ENCODE peak calls at places on chromosomes 13 and 19, in four cellular contexts. O is AG10803, A is A673, R is HFF-Myc. Y is an unnamed sample.

GRCh38 chr19:52648336-52648990 is 10.3 kb upstream of the ZNF83 start:
- DNase-seq in A (no peak), O (peak; percentile 48), R (no peak), Y (no peak)

GRCh38 chr19:19502808-19503602 is 12.3 kb downstream of the TSSK6 start:
- DNase-seq in A (no peak), O (no peak), R (no peak), Y (no peak)

GRCh38 chr13:29567411-29567810 is 28.1 kb downstream of the SLC7A1 start:
- DNase-seq in R (no peak), O (no peak), A (no peak), Y (no peak)

GRCh38 chr19:46546194-46546896 is 50.7 kb upstream of the PNMA8B start:
- DNase-seq in A (peak; percentile 52), R (no peak), O (peak; percentile 18), Y (peak; percentile 30)

GRCh38 chr13:112576191-112576590 is 11.8 kb downstream of the TUBGCP3 start:
- DNase-seq in O (no peak), R (no peak), A (no peak), Y (no peak)

GRCh38 chr19:29665826-29666633 is 769 bp downstream of the PLEKHF1 start:
- DNase-seq in O (peak; percentile 69), R (no peak), A (no peak), Y (no peak)

GRCh38 chr19:36136975-36137686 is 2.7 kb upstream of the CAPNS1 start:
- DNase-seq in A (peak; percentile 46), R (no peak), O (peak; percentile 80), Y (no peak)

GRCh38 chr19:54160948-54161347 is 1.4 kb upstream of the LENG1 start:
- DNase-seq in A (no peak), O (no peak), R (no peak), Y (no peak)

GRCh38 chr13:27794921-27795717 is 2.8 kb downstream of the GSX1 start:
- DNase-seq in A (no peak), R (no peak), O (no peak), Y (no peak)

GRCh38 chr19:51327066-51327985 is 14.6 kb downstream of the VSIG10L start:
- DNase-seq in A (peak; percentile 70), O (peak; percentile 32), R (no peak), Y (no peak)

GRCh38 chr19:31318790-31319189 is 30.4 kb downstream of the TSHZ3 start:
- DNase-seq in O (no peak), R (no peak), A (no peak), Y (no peak)

GRCh38 chr19:48837081-48837524 is 812 bp upstream of the HSD17B14 start:
- DNase-seq in O (peak; percentile 84), R (peak; percentile 70), A (peak; percentile 95), Y (no peak)

GRCh38 chr13:48580185-48580803 is 47.4 kb upstream of the RCBTB2 start:
- DNase-seq in R (peak; percentile 36), A (peak; percentile 80), O (peak; percentile 60), Y (no peak)

GRCh38 chr19:41541990-41542584 is 33.9 kb upstream of the CEACAM21 start:
- DNase-seq in O (peak; percentile 5), A (peak; percentile 82), R (no peak), Y (no peak)

GRCh38 chr13:73703606-73704005 is 430.6 kb downstream of the KLF12 start:
- DNase-seq in R (no peak), O (no peak), A (no peak), Y (no peak)

GRCh38 chr13:95199896-95200295 is 101.4 kb downstream of the ABCC4 start:
- DNase-seq in R (no peak), A (no peak), O (no peak), Y (peak; percentile 71)

GRCh38 chr13:85148009-85148408 is 651.2 kb downstream of the SLITRK6 start:
- DNase-seq in R (no peak), A (peak; percentile 86), O (no peak), Y (no peak)

GRCh38 chr13:73440296-73440895 is 381.6 kb downstream of the KLF5 start:
- DNase-seq in O (no peak), A (peak; percentile 18), R (no peak), Y (no peak)

GRCh38 chr13:105904034-105904742 is 631.3 kb downstream of the EFNB2 start:
- DNase-seq in A (no peak), O (no peak), R (no peak), Y (no peak)

GRCh38 chr13:101875717-101876393 is 423.4 kb downstream of the ITGBL1 start:
- DNase-seq in A (peak; percentile 39), R (no peak), O (peak; percentile 15), Y (peak; percentile 12)

GRCh38 chr19:41997851-41998229 is 3.8 kb upstream of the ATP1A3 start:
- DNase-seq in R (no peak), O (no peak), A (peak; percentile 50), Y (no peak)

GRCh38 chr19:43476606-43477005 is 11.2 kb upstream of the LYPD3 start:
- DNase-seq in O (peak; percentile 96), R (peak; percentile 52), A (peak; percentile 61), Y (no peak)

GRCh38 chr13:41696163-41697003 is 239.0 kb downstream of the RGCC start:
- DNase-seq in A (peak; percentile 52), O (peak; percentile 77), R (no peak), Y (peak; percentile 56)

GRCh38 chr19:19578241-19578640 is 40.2 kb downstream of the CILP2 start:
- DNase-seq in O (no peak), A (peak; percentile 26), R (no peak), Y (no peak)

GRCh38 chr19:42655748-42656147 is 61.0 kb upstream of the CEACAM8 start:
- DNase-seq in R (no peak), A (no peak), O (no peak), Y (no peak)

GRCh38 chr13:48828962-48829405 is 146.7 kb upstream of the FNDC3A start:
- DNase-seq in R (no peak), O (no peak), A (no peak), Y (peak; percentile 77)

GRCh38 chr13:108342369-108343289 is 73.1 kb downstream of the TNFSF13B start:
- DNase-seq in A (peak; percentile 58), R (no peak), O (peak; percentile 29), Y (no peak)

GRCh38 chr13:95112883-95113282 is 188.4 kb downstream of the ABCC4 start:
- DNase-seq in R (no peak), O (no peak), A (no peak), Y (no peak)

GRCh38 chr19:36081894-36082293 is 27.2 kb downstream of the WDR62 start:
- DNase-seq in R (no peak), A (no peak), O (peak; percentile 25), Y (no peak)

GRCh38 chr13:51737609-51738008 is 66.4 kb downstream of the DHRS12 start:
- DNase-seq in R (no peak), O (no peak), A (no peak), Y (no peak)

GRCh38 chr19:11479470-11480080 is 1.3 kb downstream of the ELAVL3 start:
- DNase-seq in A (peak; percentile 63), R (no peak), O (no peak), Y (no peak)

GRCh38 chr19:2040647-2041435 is 10.2 kb downstream of the MKNK2 start:
- DNase-seq in O (no peak), R (no peak), A (no peak), Y (no peak)

GRCh38 chr13:50375792-50376191 is 360.5 kb downstream of the KCNRG start:
- DNase-seq in R (no peak), A (no peak), O (peak; percentile 83), Y (peak; percentile 86)

GRCh38 chr19:38737297-38737865 is 6.9 kb downstream of the CAPN12 start:
- DNase-seq in A (no peak), R (no peak), O (no peak), Y (no peak)

GRCh38 chr13:49635599-49636433 is 7.5 kb downstream of the ARL11 start:
- DNase-seq in R (no peak), O (peak; percentile 52), A (no peak), Y (no peak)

DNA sequence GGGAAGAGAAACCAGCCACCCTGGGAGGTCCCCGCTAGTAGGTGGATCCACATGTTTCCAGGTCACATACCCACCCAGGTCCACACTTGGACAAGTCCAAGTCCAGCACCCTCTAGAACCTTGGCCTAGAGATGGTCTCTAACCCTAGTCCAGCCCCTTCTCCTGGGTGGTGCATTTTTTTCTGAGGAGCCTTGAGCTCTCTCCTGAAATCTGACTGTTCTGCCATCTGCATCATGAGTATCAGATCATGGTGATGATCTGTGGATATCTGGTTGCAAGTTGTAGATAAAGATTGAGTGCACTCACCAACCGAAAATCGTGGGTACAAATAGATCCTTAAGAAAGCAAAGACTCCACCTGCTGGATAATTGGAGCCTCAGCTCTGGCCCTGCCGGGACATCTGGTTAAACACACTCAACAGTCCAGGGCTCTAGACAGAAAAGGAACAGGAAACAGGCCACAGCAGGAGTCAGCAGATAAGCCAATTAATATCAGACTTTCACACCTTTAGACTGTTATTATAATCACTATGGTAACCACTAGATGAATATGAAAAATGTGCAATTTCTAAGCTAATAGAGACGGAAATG is 41.1 kb downstream of the GPR12 start:
- DNase-seq in R (peak; percentile 5), O (peak; percentile 3), A (peak; percentile 68), Y (no peak)
- TF ChIP-seq CTCF in R (peak; percentile 29), O (peak; percentile 21), A (peak; percentile 49), Y (peak; percentile 20)

GRCh38 chr19:18290250-18291018 is 9.0 kb upstream of the JUND start:
- DNase-seq in R (no peak), O (no peak), A (no peak), Y (no peak)

GRCh38 chr19:18287836-18288772 is 6.7 kb upstream of the JUND start:
- DNase-seq in A (peak; percentile 51), R (no peak), O (no peak), Y (no peak)

GRCh38 chr19:18289471-18290066 is 8.1 kb upstream of the JUND start:
- DNase-seq in R (no peak), A (no peak), O (no peak), Y (no peak)

GRCh38 chr19:18284710-18285430 is 3.4 kb upstream of the JUND start:
- DNase-seq in O (no peak), R (no peak), A (no peak), Y (no peak)

GRCh38 chr19:18286973-18287635 is 5.7 kb upstream of the JUND start:
- DNase-seq in R (no peak), O (no peak), A (no peak), Y (no peak)
- H3K4me3 ChIP-seq in R (no peak overlapping the region), O (no peak overlapping the region), A (no peak overlapping the region), Y (no peak overlapping the region)

GRCh38 chr19:3224346-3225325 is at the start of gene CELF5:
- DNase-seq in O (peak; percentile 11), R (no peak), A (peak; percentile 73), Y (no peak)
- TF ChIP-seq CTCF in O (no peak), R (no peak), A (no peak), Y (peak; percentile 23)

GRCh38 chr19:6811378-6811777 is 38.9 kb downstream of the VAV1 start:
- DNase-seq in A (no peak), O (no peak), R (no peak), Y (no peak)
- H3K4me3 ChIP-seq in A (no peak overlapping the region), O (no peak overlapping the region), R (no peak overlapping the region), Y (no peak overlapping the region)

GRCh38 chr13:100542546-100543156 is 45.9 kb downstream of the GGACT start:
- DNase-seq in A (peak; percentile 83), O (peak; percentile 61), R (no peak), Y (no peak)
- TF ChIP-seq CTCF in A (peak; percentile 72), O (peak; percentile 68), R (peak; percentile 44), Y (peak; percentile 55)

Y was measured in epithelial cell of proximal tubule.